ENCODE peak calls at places on chromosomes 16 and 17, in five cellular contexts. One of them, this sample, is unnamed.

GRCh38 chr17:50318551-50319310 is 27.2 kb upstream of the XYLT2 start:
- DNase-seq in T-helper 2 cell: no peak
- DNase-seq in WERI-Rb-1: peak
- DNase-seq in GM18507: no peak
- DNase-seq in activated B cell treated with CpG ODN at 0.5 μM for 24 hours: no peak
- DNase-seq in this sample: no peak

GRCh38 chr16:3212567-3212966 is 22.4 kb downstream of the ZNF200 start:
- DNase-seq in T-helper 2 cell: no peak
- DNase-seq in WERI-Rb-1: no peak
- DNase-seq in GM18507: no peak
- DNase-seq in activated B cell treated with CpG ODN at 0.5 μM for 24 hours: no peak
- DNase-seq in this sample: no peak

GRCh38 chr16:54287018-54287757 is 601 bp upstream of the IRX3 start:
- DNase-seq in T-helper 2 cell: no peak
- DNase-seq in WERI-Rb-1: peak
- DNase-seq in GM18507: no peak
- DNase-seq in activated B cell treated with CpG ODN at 0.5 μM for 24 hours: no peak
- DNase-seq in this sample: no peak

GRCh38 chr16:73304008-73304814 is 256.3 kb upstream of the ZFHX3 start:
- DNase-seq in T-helper 2 cell: no peak
- DNase-seq in WERI-Rb-1: no peak
- DNase-seq in GM18507: no peak
- DNase-seq in activated B cell treated with CpG ODN at 0.5 μM for 24 hours: no peak
- DNase-seq in this sample: no peak

GRCh38 chr17:43721537-43722268 is 36.9 kb downstream of the SOST start:
- DNase-seq in T-helper 2 cell: no peak
- DNase-seq in WERI-Rb-1: no peak
- DNase-seq in GM18507: no peak
- DNase-seq in activated B cell treated with CpG ODN at 0.5 μM for 24 hours: no peak
- DNase-seq in this sample: no peak

GRCh38 chr17:65434251-65434650 is 127.2 kb downstream of the AXIN2 start:
- DNase-seq in T-helper 2 cell: no peak
- DNase-seq in WERI-Rb-1: no peak
- DNase-seq in GM18507: no peak
- DNase-seq in activated B cell treated with CpG ODN at 0.5 μM for 24 hours: no peak
- DNase-seq in this sample: no peak

GRCh38 chr17:32495347-32496253 is 8.8 kb downstream of the CDK5R1 start:
- DNase-seq in T-helper 2 cell: no peak
- DNase-seq in WERI-Rb-1: peak
- DNase-seq in GM18507: no peak
- DNase-seq in activated B cell treated with CpG ODN at 0.5 μM for 24 hours: no peak
- DNase-seq in this sample: no peak

GRCh38 chr17:77345260-77345910 is 204.6 kb downstream of the SEC14L1 start:
- DNase-seq in T-helper 2 cell: no peak
- DNase-seq in WERI-Rb-1: peak
- DNase-seq in GM18507: no peak
- DNase-seq in activated B cell treated with CpG ODN at 0.5 μM for 24 hours: no peak
- DNase-seq in this sample: no peak

GRCh38 chr16:75288181-75288580 is 36.8 kb upstream of the BCAR1 start:
- DNase-seq in T-helper 2 cell: no peak
- DNase-seq in WERI-Rb-1: no peak
- DNase-seq in GM18507: no peak
- DNase-seq in activated B cell treated with CpG ODN at 0.5 μM for 24 hours: no peak
- DNase-seq in this sample: no peak

GRCh38 chr17:74241434-74241833 is 28.1 kb downstream of the TTYH2 start:
- DNase-seq in T-helper 2 cell: no peak
- DNase-seq in WERI-Rb-1: no peak
- DNase-seq in GM18507: no peak
- DNase-seq in activated B cell treated with CpG ODN at 0.5 μM for 24 hours: no peak
- DNase-seq in this sample: no peak

GRCh38 chr17:82022981-82023446 is at the start of gene LRRC45:
- DNase-seq in T-helper 2 cell: peak
- DNase-seq in WERI-Rb-1: peak
- DNase-seq in GM18507: peak
- DNase-seq in activated B cell treated with CpG ODN at 0.5 μM for 24 hours: peak
- DNase-seq in this sample: peak

GRCh38 chr17:9219631-9220415 is 198.5 kb downstream of the NTN1 start:
- DNase-seq in T-helper 2 cell: no peak
- DNase-seq in WERI-Rb-1: no peak
- DNase-seq in GM18507: no peak
- DNase-seq in activated B cell treated with CpG ODN at 0.5 μM for 24 hours: no peak
- DNase-seq in this sample: no peak

GRCh38 chr17:49878931-49879330 is 31.1 kb upstream of the TAC4 start:
- DNase-seq in T-helper 2 cell: no peak
- DNase-seq in WERI-Rb-1: no peak
- DNase-seq in GM18507: no peak
- DNase-seq in activated B cell treated with CpG ODN at 0.5 μM for 24 hours: no peak
- DNase-seq in this sample: no peak

GRCh38 chr16:65418435-65418834 is 296.6 kb upstream of the CDH11 start:
- DNase-seq in T-helper 2 cell: no peak
- DNase-seq in WERI-Rb-1: no peak
- DNase-seq in GM18507: no peak
- DNase-seq in activated B cell treated with CpG ODN at 0.5 μM for 24 hours: no peak
- DNase-seq in this sample: no peak

GRCh38 chr17:49992191-49992932 is 2.7 kb downstream of the DLX3 start:
- DNase-seq in T-helper 2 cell: no peak
- DNase-seq in WERI-Rb-1: no peak
- DNase-seq in GM18507: no peak
- DNase-seq in activated B cell treated with CpG ODN at 0.5 μM for 24 hours: no peak
- DNase-seq in this sample: no peak

GRCh38 chr16:803751-804075 is 3.2 kb upstream of the GNG13 start:
- DNase-seq in T-helper 2 cell: no peak
- DNase-seq in WERI-Rb-1: no peak
- DNase-seq in GM18507: no peak
- DNase-seq in activated B cell treated with CpG ODN at 0.5 μM for 24 hours: no peak
- DNase-seq in this sample: no peak

GRCh38 chr16:1708083-1708767 is 2.2 kb downstream of the MAPK8IP3 start:
- DNase-seq in T-helper 2 cell: no peak
- DNase-seq in WERI-Rb-1: peak
- DNase-seq in GM18507: no peak
- DNase-seq in activated B cell treated with CpG ODN at 0.5 μM for 24 hours: no peak
- DNase-seq in this sample: no peak

GRCh38 chr17:48609754-48610281 is 999 bp downstream of the HOXB7 start:
- DNase-seq in T-helper 2 cell: no peak
- DNase-seq in WERI-Rb-1: peak
- DNase-seq in GM18507: no peak
- DNase-seq in activated B cell treated with CpG ODN at 0.5 μM for 24 hours: no peak
- DNase-seq in this sample: no peak

GRCh38 chr16:82945420-82946096 is 318.8 kb downstream of the CDH13 start:
- DNase-seq in T-helper 2 cell: no peak
- DNase-seq in WERI-Rb-1: no peak
- DNase-seq in GM18507: no peak
- DNase-seq in activated B cell treated with CpG ODN at 0.5 μM for 24 hours: no peak
- DNase-seq in this sample: no peak

GRCh38 chr16:56321159-56321558 is 104.2 kb downstream of the AMFR start:
- DNase-seq in T-helper 2 cell: no peak
- DNase-seq in WERI-Rb-1: no peak
- DNase-seq in GM18507: no peak
- DNase-seq in activated B cell treated with CpG ODN at 0.5 μM for 24 hours: no peak
- DNase-seq in this sample: no peak

GRCh38 chr17:17750881-17751280 is 69.6 kb downstream of the RAI1 start:
- DNase-seq in T-helper 2 cell: no peak
- DNase-seq in WERI-Rb-1: no peak
- DNase-seq in GM18507: peak
- DNase-seq in activated B cell treated with CpG ODN at 0.5 μM for 24 hours: peak
- DNase-seq in this sample: no peak

GRCh38 chr17:81967533-81968395 is 6.8 kb upstream of the NOTUM start:
- DNase-seq in T-helper 2 cell: peak
- DNase-seq in WERI-Rb-1: peak
- DNase-seq in GM18507: peak
- DNase-seq in activated B cell treated with CpG ODN at 0.5 μM for 24 hours: peak
- DNase-seq in this sample: peak